ENCODE peak calls at places on chromosomes 11 and 22, in seven cellular contexts. Q, Y, H, J, A, T and Z are unnamed samples.

GRCh38 chr11:69484427-69485259 is 3.2 kb downstream of the LINC01488 start:
- DNase-seq in Q (no peak), Y (no peak), H (no peak), J (no peak), A (no peak), T (no peak), Z (no peak)

GRCh38 chr22:47001288-47001687 is 238.8 kb downstream of the TBC1D22A start:
- DNase-seq in Q (no peak), Y (no peak), H (no peak), J (no peak), A (no peak), T (no peak), Z (no peak)

GRCh38 chr11:128021304-128022006 is 565.9 kb downstream of the ETS1 start:
- DNase-seq in Q (no peak), Y (no peak), H (no peak), J (no peak), A (no peak), T (no peak), Z (no peak)

GRCh38 chr22:22720201-22720723 is 75.8 kb downstream of the GGTLC2 start:
- DNase-seq in Q (peak), Y (no peak), H (no peak), J (peak), A (no peak), T (peak), Z (no peak)

GRCh38 chr11:10246991-10247390 is 47.0 kb downstream of the SBF2 start:
- DNase-seq in Q (no peak), Y (peak), H (no peak), J (no peak), A (no peak), T (no peak), Z (no peak)

GRCh38 chr11:45960387-45961110 is 38.1 kb downstream of the LARGE2 start:
- DNase-seq in Q (no peak), Y (peak), H (no peak), J (no peak), A (no peak), T (no peak), Z (no peak)

GRCh38 chr11:123137496-123138270 is 57.4 kb downstream of the CLMP start:
- DNase-seq in Q (no peak), Y (peak), H (peak), J (peak), A (peak), T (no peak), Z (no peak)

GRCh38 chr11:3775761-3776406 is 21.5 kb downstream of the NUP98 start:
- DNase-seq in Q (no peak), Y (no peak), H (no peak), J (no peak), A (no peak), T (no peak), Z (no peak)

GRCh38 chr11:102260241-102260640 is 57.0 kb upstream of the BIRC3 start:
- DNase-seq in Q (no peak), Y (no peak), H (no peak), J (no peak), A (no peak), T (no peak), Z (no peak)

GRCh38 chr22:24066872-24067271 is 55.8 kb downstream of the CABIN1 start:
- DNase-seq in Q (no peak), Y (no peak), H (no peak), J (no peak), A (no peak), T (no peak), Z (no peak)